ENCODE peak calls at places on chromosomes 6 and 20, in five cellular contexts. R is GM12864, G is choroid plexus epithelial cell, V is WTC11, Q is right atrium auricular region. W is an unnamed sample.

GRCh38 chr6:4036581-4036980 is 42.4 kb downstream of the FAM217A start:
- DNase-seq in G (no peak), Q (no peak), V (no peak), R (no peak), W (no peak)

GRCh38 chr20:11376998-11377397 is 540.7 kb upstream of the BTBD3 start:
- DNase-seq in Q (no peak), V (no peak), G (peak), R (no peak), W (no peak)

GRCh38 chr20:5614506-5614905 is 135.7 kb upstream of the SHLD1 start:
- DNase-seq in R (no peak), G (no peak), V (no peak), Q (no peak), W (no peak)

GRCh38 chr6:125533710-125534397 is 215.6 kb upstream of the HEY2 start:
- DNase-seq in V (peak), R (no peak), Q (no peak), G (no peak), W (no peak)

GRCh38 chr6:13769655-13770053 is 44.7 kb downstream of the MCUR1 start:
- DNase-seq in Q (no peak), G (no peak), V (peak), R (no peak), W (no peak)

GRCh38 chr6:15842718-15843117 is 179.9 kb upstream of the DTNBP1 start:
- DNase-seq in R (no peak), G (no peak), Q (no peak), V (no peak), W (no peak)

GRCh38 chr20:17859002-17859615 is 109.5 kb downstream of the SNX5 start:
- DNase-seq in G (no peak), V (no peak), R (peak), Q (no peak), W (peak)

GRCh38 chr6:72649032-72649984 is 27.4 kb downstream of the KCNQ5 start:
- DNase-seq in R (no peak), Q (no peak), V (no peak), G (peak), W (no peak)

GRCh38 chr6:23282243-23283021 is 713.1 kb downstream of the HDGFL1 start:
- DNase-seq in Q (no peak), R (no peak), V (no peak), G (peak), W (no peak)

GRCh38 chr6:95768539-95768938 is 191.2 kb downstream of the MANEA start:
- DNase-seq in Q (no peak), R (no peak), G (no peak), V (peak), W (no peak)

GRCh38 chr20:57654998-57655811 is 35.0 kb upstream of the ZBP1 start:
- DNase-seq in Q (peak), G (no peak), V (peak), R (no peak), W (peak)

GRCh38 chr6:168741305-168741704 is 300.3 kb downstream of the SMOC2 start:
- DNase-seq in V (no peak), G (no peak), R (no peak), Q (no peak), W (no peak)

GRCh38 chr20:44924526-44924925 is 14.7 kb downstream of the PABPC1L start:
- DNase-seq in Q (no peak), G (no peak), R (no peak), V (no peak), W (no peak)

GRCh38 chr6:23244300-23244699 is 674.9 kb downstream of the HDGFL1 start:
- DNase-seq in V (no peak), G (peak), Q (no peak), R (no peak), W (no peak)

GRCh38 chr6:82270791-82271392 is 23.3 kb upstream of the IBTK start:
- DNase-seq in G (peak), V (no peak), Q (no peak), R (no peak), W (peak)

GRCh38 chr6:149152521-149152920 is 165.0 kb upstream of the TAB2 start:
- DNase-seq in Q (no peak), R (no peak), V (no peak), G (no peak), W (no peak)

GRCh38 chr6:159444073-159444472 is 249.0 kb downstream of the SOD2 start:
- DNase-seq in G (no peak), Q (no peak), R (no peak), V (no peak), W (no peak)

GRCh38 chr6:3798211-3798909 is 46.8 kb upstream of the PXDC1 start:
- DNase-seq in G (no peak), R (no peak), Q (no peak), V (no peak), W (no peak)

GRCh38 chr6:13927203-13927602 is 2.5 kb downstream of the RNF182 start:
- DNase-seq in R (no peak), G (no peak), Q (no peak), V (no peak), W (no peak)

GRCh38 chr20:32007787-32008616 is 2.2 kb upstream of the CCM2L start:
- DNase-seq in G (peak), R (no peak), V (peak), Q (peak), W (no peak)

DNA sequence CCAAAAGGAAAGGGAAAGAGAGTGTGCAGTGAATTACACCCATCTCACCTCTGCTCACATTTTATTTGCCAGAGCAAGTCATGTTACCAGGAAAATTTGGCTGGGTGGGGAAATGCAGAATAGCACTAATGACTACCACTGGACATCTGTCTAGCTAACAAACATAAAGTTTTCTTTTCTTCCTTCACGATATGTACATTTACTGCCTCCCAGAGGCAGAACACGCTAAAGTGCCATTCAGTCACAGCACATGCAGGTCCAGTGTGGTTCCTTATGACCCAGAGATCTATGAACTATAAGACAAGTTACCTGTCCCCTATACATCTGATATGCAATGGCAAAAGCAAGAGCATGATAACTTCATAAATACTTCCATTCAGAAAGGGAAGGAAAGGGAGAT is 194.1 kb downstream of the OGFRL1 start:
- DNase-seq in V (no peak), R (no peak), Q (no peak), G (peak), W (no peak)
- TF ChIP-seq CTCF in V (no peak), R (no peak), Q (peak), G (peak), W (no peak)

DNA sequence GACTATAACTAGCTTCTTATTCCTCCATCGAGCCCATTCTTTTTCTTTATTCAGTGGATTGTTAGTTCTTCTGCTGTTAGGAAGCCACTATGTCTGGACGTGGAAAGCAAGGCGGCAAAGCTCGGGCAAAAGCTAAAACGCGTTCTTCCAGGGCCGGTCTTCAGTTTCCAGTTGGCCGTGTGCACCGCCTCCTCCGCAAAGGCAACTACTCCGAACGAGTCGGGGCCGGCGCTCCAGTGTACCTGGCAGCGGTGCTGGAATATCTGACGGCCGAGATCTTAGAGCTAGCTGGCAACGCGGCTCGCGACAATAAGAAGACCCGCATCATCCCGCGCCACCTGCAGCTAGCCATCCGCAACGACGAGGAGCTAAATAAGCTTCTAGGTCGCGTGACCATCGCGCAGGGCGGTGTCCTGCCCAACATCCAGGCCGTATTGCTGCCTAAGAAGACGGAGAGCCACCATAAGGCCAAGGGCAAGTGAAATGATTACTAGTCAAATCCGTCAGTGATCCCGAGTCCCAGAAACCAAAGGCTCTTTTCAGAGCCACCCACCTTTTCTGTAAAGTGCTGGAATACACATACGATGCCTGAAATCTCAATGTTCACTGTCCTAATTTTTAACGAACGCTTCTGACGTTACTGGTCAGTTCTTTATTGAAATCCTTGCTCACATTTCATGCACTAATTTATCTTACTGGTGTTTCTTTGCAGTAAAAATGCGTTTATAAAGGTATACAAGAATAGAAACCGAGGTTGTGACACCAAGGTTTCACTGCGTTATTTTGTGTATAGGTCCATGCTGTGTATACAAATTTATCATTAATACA is 129.9 kb downstream of the HFE start:
- DNase-seq in G (peak), R (no peak), V (peak), Q (peak), W (no peak)
- TF ChIP-seq CTCF in G (peak), R (peak), V (no peak), Q (peak), W (no peak)

GRCh38 chr20:56409946-56410345 is 2.1 kb upstream of the CASS4 start:
- DNase-seq in G (no peak), R (no peak), Q (no peak), V (no peak), W (no peak)
- TF ChIP-seq CTCF in G (no peak), R (no peak), Q (no peak), V (no peak), W (no peak)

GRCh38 chr20:46715292-46715756 is 5.9 kb downstream of the SLC2A10 start:
- DNase-seq in G (peak), V (peak), R (no peak), Q (no peak), W (no peak)
- TF ChIP-seq CTCF in G (peak), V (no peak), R (no peak), Q (no peak), W (no peak)

GRCh38 chr6:7270320-7271204 is 42.4 kb downstream of the SSR1 start:
- DNase-seq in Q (peak), V (no peak), R (no peak), G (no peak), W (no peak)

GRCh38 chr6:7273709-7274108 is 39.3 kb downstream of the SSR1 start:
- DNase-seq in V (no peak), G (no peak), R (no peak), Q (no peak), W (no peak)

GRCh38 chr6:7271205-7271534 is 41.8 kb downstream of the SSR1 start:
- DNase-seq in G (no peak), V (no peak), R (no peak), Q (peak), W (no peak)

GRCh38 chr6:7276199-7276524 is 36.8 kb downstream of the SSR1 start:
- DNase-seq in V (no peak), R (no peak), G (no peak), Q (no peak), W (no peak)
- TF ChIP-seq CTCF in V (no peak), R (no peak), G (no peak), Q (peak), W (no peak)

GRCh38 chr20:30511322-30512030 is 746.0 kb upstream of the DEFB115 start:
- DNase-seq in Q (no peak), G (no peak), R (no peak), V (no peak), W (no peak)
- TF ChIP-seq CTCF in Q (no peak), G (no peak), R (no peak), V (no peak), W (no peak)

DNA sequence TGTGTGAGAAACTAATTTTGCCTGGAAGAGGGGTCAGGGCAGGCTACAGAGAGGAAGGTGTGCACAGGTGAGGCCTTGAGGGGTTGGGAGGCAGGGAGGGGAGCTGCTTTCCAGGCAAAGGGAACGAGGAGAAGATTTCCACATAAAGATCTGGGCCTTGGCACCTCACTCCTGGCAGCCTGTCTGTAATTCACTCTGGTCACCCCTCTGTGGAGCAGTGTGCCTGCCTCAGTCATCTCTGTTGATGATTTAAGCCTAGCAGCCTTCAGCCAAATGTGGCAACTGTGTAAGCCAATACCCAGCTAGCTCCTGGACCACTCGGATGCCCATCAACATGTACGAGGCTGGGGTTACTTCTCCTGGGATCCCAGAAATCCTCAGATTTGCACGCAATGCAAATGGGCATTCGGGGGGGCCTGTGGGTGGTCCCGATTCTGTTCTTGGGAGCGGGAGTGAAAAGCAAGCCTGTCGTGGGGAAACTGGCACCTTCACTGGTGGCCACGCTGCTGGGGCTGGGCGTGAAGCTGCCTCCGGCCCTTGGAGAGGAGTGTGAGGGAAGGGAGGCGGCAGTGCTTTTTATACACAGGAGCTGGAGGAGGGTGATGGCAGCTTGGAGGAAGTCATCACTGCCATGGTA is 360.4 kb downstream of the ZFAND3 start:
- DNase-seq in Q (no peak), G (no peak), V (peak), R (no peak), W (no peak)
- TF ChIP-seq CTCF in Q (no peak), G (no peak), V (no peak), R (no peak), W (no peak)